ENCODE peak calls at places on chromosomes 12 and 14, in four cellular contexts. One of them, this sample, is unnamed.

GRCh38 chr12:110266980-110267620 is 13.9 kb upstream of the ATP2A2 start:
- DNase-seq in CD8-positive, alpha-beta T cell: no peak
- DNase-seq in RWPE1: no peak
- DNase-seq in WERI-Rb-1: peak; percentile 44
- DNase-seq in this sample: no peak

GRCh38 chr12:106296179-106296877 is 6.2 kb upstream of the TCP11L2 start:
- DNase-seq in CD8-positive, alpha-beta T cell: no peak
- DNase-seq in RWPE1: peak; percentile 80
- DNase-seq in WERI-Rb-1: no peak
- DNase-seq in this sample: no peak

GRCh38 chr12:114679942-114680341 is 4.0 kb downstream of the TBX3 start:
- DNase-seq in CD8-positive, alpha-beta T cell: no peak
- DNase-seq in RWPE1: no peak
- DNase-seq in WERI-Rb-1: no peak
- DNase-seq in this sample: no peak

GRCh38 chr12:42607584-42607984 is 18.0 kb upstream of the PRICKLE1 start:
- DNase-seq in CD8-positive, alpha-beta T cell: no peak
- DNase-seq in RWPE1: no peak
- DNase-seq in WERI-Rb-1: no peak
- DNase-seq in this sample: no peak

GRCh38 chr14:104772707-104773504 is 20.0 kb downstream of the SIVA1 start:
- DNase-seq in CD8-positive, alpha-beta T cell: no peak
- DNase-seq in RWPE1: no peak
- DNase-seq in WERI-Rb-1: no peak
- DNase-seq in this sample: no peak

GRCh38 chr12:77940566-77940965 is 109.9 kb downstream of the NAV3 start:
- DNase-seq in CD8-positive, alpha-beta T cell: no peak
- DNase-seq in RWPE1: no peak
- DNase-seq in WERI-Rb-1: no peak
- DNase-seq in this sample: no peak

GRCh38 chr14:71694888-71695505 is 237.2 kb upstream of the RGS6 start:
- DNase-seq in CD8-positive, alpha-beta T cell: no peak
- DNase-seq in RWPE1: no peak
- DNase-seq in WERI-Rb-1: no peak
- DNase-seq in this sample: no peak

GRCh38 chr12:124359671-124360581 is 65.0 kb downstream of the RFLNA start:
- DNase-seq in CD8-positive, alpha-beta T cell: no peak
- DNase-seq in RWPE1: no peak
- DNase-seq in WERI-Rb-1: no peak
- DNase-seq in this sample: peak; percentile 95

GRCh38 chr14:76867536-76868452 is 41.6 kb downstream of the LRRC74A start:
- DNase-seq in CD8-positive, alpha-beta T cell: peak; percentile 46
- DNase-seq in RWPE1: no peak
- DNase-seq in WERI-Rb-1: no peak
- DNase-seq in this sample: no peak
- H3K27ac ChIP-seq in CD8-positive, alpha-beta T cell: no peak overlapping the region
- H3K27ac ChIP-seq in RWPE1: no peak overlapping the region
- H3K27ac ChIP-seq in WERI-Rb-1: no peak overlapping the region
- H3K27ac ChIP-seq in this sample: no peak overlapping the region

DNA sequence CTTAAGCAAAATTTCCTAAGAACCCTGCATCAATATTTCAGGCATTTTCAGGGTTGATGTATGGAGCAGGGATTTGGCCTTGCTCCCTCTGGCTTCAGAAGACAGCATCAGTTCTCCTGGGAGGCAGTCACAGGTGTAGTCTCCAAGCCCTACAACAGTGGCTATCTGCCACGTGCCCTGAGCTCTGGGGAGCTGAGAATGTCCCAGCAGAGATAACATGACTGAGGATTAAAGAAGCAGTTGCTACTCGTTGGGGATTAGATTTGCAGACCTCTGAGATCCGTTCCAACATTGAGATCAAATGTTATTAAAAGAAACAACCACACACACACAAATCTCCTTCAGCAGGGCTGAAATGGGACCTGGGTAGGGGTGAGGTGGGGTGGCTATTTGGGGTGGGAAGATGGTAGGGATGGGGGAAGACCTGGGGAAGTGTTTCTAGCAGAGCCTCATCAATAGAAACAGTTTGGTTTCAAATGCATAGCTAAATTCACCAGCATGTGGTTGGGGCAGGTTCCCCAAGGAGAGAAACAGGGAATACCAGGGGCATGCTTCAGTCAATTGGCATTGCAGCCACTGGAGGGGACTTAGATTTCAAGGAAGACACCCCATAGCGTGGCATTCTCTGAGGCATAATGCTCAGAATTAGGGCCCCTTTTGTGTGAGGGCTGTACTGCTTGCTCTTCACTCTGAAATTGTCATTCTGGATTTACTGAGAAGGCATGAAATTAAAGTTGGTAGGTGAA is 15.2 kb upstream of the FAM234B start:
- DNase-seq in CD8-positive, alpha-beta T cell: no peak
- DNase-seq in RWPE1: no peak
- DNase-seq in WERI-Rb-1: peak; percentile 85
- DNase-seq in this sample: no peak
- H3K27ac ChIP-seq in CD8-positive, alpha-beta T cell: no peak overlapping the region
- H3K27ac ChIP-seq in RWPE1: no peak overlapping the region
- H3K27ac ChIP-seq in WERI-Rb-1: peak overlapping the region; percentile 93
- H3K27ac ChIP-seq in this sample: no peak overlapping the region

GRCh38 chr12:52650520-52651081 is 1.4 kb downstream of the KRT2 start:
- DNase-seq in CD8-positive, alpha-beta T cell: no peak
- DNase-seq in RWPE1: no peak
- DNase-seq in WERI-Rb-1: no peak
- DNase-seq in this sample: peak; percentile 48
- H3K27ac ChIP-seq in CD8-positive, alpha-beta T cell: no peak overlapping the region
- H3K27ac ChIP-seq in RWPE1: no peak overlapping the region
- H3K27ac ChIP-seq in WERI-Rb-1: no peak overlapping the region
- H3K27ac ChIP-seq in this sample: no peak overlapping the region

GRCh38 chr14:34129927-34130552 is 179.2 kb upstream of the EGLN3 start:
- DNase-seq in CD8-positive, alpha-beta T cell: no peak
- DNase-seq in RWPE1: no peak
- DNase-seq in WERI-Rb-1: no peak
- DNase-seq in this sample: no peak

GRCh38 chr14:34128665-34129064 is 177.8 kb upstream of the EGLN3 start:
- DNase-seq in CD8-positive, alpha-beta T cell: no peak
- DNase-seq in RWPE1: no peak
- DNase-seq in WERI-Rb-1: no peak
- DNase-seq in this sample: no peak

GRCh38 chr14:34138175-34138574 is 187.3 kb upstream of the EGLN3 start:
- DNase-seq in CD8-positive, alpha-beta T cell: no peak
- DNase-seq in RWPE1: no peak
- DNase-seq in WERI-Rb-1: no peak
- DNase-seq in this sample: no peak

GRCh38 chr14:34137001-34137400 is 186.1 kb upstream of the EGLN3 start:
- DNase-seq in CD8-positive, alpha-beta T cell: no peak
- DNase-seq in RWPE1: no peak
- DNase-seq in WERI-Rb-1: no peak
- DNase-seq in this sample: peak; percentile 41

DNA sequence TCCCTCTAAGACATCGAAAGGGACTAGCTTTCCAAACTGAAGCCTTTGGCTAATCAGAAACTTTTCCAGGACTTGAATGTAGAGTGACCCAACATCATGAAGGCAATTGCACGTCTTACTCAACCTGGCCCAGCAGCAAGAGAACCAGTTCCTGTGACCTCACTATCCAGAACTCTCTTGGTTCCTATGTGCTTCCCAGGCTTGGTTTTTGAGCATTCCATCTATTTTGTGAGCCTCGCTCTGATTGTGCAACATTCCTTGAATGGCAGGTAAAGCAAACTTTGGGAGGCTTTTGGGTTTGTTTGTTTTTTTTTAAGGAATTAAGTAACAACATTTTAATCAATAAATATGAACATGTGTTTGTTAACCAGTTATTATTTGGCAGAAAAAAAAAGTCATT is 183.6 kb upstream of the EGLN3 start:
- DNase-seq in CD8-positive, alpha-beta T cell: no peak
- DNase-seq in RWPE1: no peak
- DNase-seq in WERI-Rb-1: no peak
- DNase-seq in this sample: no peak
- H3K27ac ChIP-seq in CD8-positive, alpha-beta T cell: no peak overlapping the region
- H3K27ac ChIP-seq in RWPE1: no peak overlapping the region
- H3K27ac ChIP-seq in WERI-Rb-1: no peak overlapping the region
- H3K27ac ChIP-seq in this sample: no peak overlapping the region

DNA sequence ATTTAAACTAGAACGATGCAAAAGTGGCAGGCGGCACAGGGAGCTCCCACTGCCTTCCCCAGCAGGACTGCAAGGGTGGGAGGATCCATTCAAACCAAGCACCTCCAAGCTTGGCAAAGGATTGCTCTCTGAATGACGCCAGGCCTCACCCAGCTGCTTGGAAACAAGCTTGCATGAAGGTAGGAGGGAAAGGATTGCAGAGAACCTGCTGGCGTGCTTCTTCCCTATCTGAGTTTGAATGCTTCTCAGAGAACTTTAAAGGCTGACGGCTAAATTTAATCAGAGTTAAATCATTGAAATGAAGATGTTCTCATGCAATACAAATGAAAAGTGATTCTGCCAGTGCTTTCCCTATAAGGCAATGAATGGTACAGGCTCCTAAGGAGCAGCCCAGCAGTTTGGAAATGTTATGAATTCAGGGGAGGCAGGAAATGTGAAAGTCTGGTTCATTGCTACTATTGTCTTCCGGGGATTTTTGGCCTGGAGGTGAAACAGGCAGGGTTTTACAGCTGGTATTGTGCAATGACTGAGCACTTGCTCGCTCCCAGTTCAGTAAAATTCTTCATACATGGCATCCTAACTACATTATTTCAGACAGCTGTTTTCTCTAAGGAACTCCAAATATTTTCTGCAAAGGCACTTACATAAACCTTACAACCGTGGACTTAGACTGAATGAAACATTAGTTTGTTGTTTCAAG is 31.9 kb upstream of the DUSP6 start:
- DNase-seq in CD8-positive, alpha-beta T cell: no peak
- DNase-seq in RWPE1: peak; percentile 57
- DNase-seq in WERI-Rb-1: no peak
- DNase-seq in this sample: peak; percentile 68
- H3K27ac ChIP-seq in CD8-positive, alpha-beta T cell: no peak overlapping the region
- H3K27ac ChIP-seq in RWPE1: peak overlapping the region; percentile 94
- H3K27ac ChIP-seq in WERI-Rb-1: no peak overlapping the region
- H3K27ac ChIP-seq in this sample: peak overlapping the region; percentile 59

DNA sequence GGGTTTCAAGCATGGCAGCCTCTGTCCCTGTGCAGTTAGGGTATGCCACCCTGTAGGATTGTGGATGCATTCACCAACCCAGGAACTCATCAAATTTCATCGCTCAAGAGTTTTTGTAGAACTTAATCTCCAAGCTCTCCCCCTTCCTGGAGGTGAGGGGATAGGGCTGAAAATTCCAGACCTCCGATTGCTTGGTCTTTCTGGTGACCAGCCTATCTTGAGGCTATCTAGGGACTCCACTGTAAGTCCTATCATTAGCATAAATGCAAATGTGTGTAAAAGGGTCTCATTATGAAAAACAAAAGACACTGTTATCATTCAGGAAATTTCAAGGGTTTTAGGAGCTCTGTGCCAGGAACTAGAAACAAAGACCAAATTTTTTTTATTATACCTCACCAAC is 244.0 kb downstream of the DUSP6 start:
- DNase-seq in CD8-positive, alpha-beta T cell: no peak
- DNase-seq in RWPE1: no peak
- DNase-seq in WERI-Rb-1: no peak
- DNase-seq in this sample: no peak
- H3K27ac ChIP-seq in CD8-positive, alpha-beta T cell: no peak overlapping the region
- H3K27ac ChIP-seq in RWPE1: no peak overlapping the region
- H3K27ac ChIP-seq in WERI-Rb-1: no peak overlapping the region
- H3K27ac ChIP-seq in this sample: no peak overlapping the region

This sample was measured in thyroid gland.